ENCODE peak calls at places on chromosome 6, in eight cellular contexts. P is naive B cell; X is aorta; N is amygdala; K is stromal cell of bone marrow; V is HS-5; I is caudate nucleus; D is activated CD4-positive, alpha-beta T cell treated with anti-CD3 and anti-CD28 coated beads, Interleukin-2, amount 50 U/mL, for 1 hour. R is an unnamed sample.
A peak's percentile ranks its signal among the peaks of the same experiment; 100 is the strongest.

GRCh38 chr6:57254055-57254717 is 32.1 kb upstream of the RAB23 start:
- DNase-seq in V (no peak), K (no peak), X (no peak), D (no peak), N (no peak), P (no peak), I (no peak), R (no peak)

GRCh38 chr6:6872924-6873344 is 234.8 kb upstream of the RREB1 start:
- DNase-seq in D (no peak), K (no peak), I (no peak), X (no peak), V (no peak), N (no peak), P (no peak), R (no peak)

GRCh38 chr6:39189915-39190544 is 39.2 kb downstream of the KCNK5 start:
- DNase-seq in N (no peak), I (no peak), V (no peak), P (no peak), X (peak; percentile 63), K (no peak), D (no peak), R (no peak)

GRCh38 chr6:142802124-142802523 is 142.9 kb downstream of the HIVEP2 start:
- DNase-seq in V (peak; percentile 95), N (no peak), I (no peak), X (no peak), D (no peak), P (no peak), K (peak; percentile 91), R (peak; percentile 96)

GRCh38 chr6:74000582-74000981 is 304.6 kb downstream of the CD109 start:
- DNase-seq in N (no peak), P (no peak), X (no peak), D (no peak), K (no peak), I (no peak), V (no peak), R (no peak)

GRCh38 chr6:9482030-9482731 is 932.7 kb downstream of the TFAP2A start:
- DNase-seq in P (no peak), K (peak; percentile 80), D (no peak), V (peak; percentile 87), N (no peak), I (no peak), X (no peak), R (peak; percentile 94)

GRCh38 chr6:5992551-5993225 is 14.0 kb downstream of the NRN1 start:
- DNase-seq in X (no peak), I (no peak), D (no peak), K (no peak), P (no peak), V (no peak), N (no peak), R (no peak)

GRCh38 chr6:141401851-141402250 is 730.9 kb upstream of the GJE1 start:
- DNase-seq in X (no peak), P (no peak), N (no peak), K (no peak), D (no peak), I (no peak), V (no peak), R (no peak)

GRCh38 chr6:154805288-154805911 is 72.2 kb downstream of the SCAF8 start:
- DNase-seq in I (no peak), D (no peak), N (no peak), P (peak; percentile 29), K (peak; percentile 21), X (no peak), V (no peak), R (no peak)

GRCh38 chr6:108837236-108837971 is 10.8 kb upstream of the ARMC2 start:
- DNase-seq in V (no peak), X (no peak), D (no peak), K (no peak), I (no peak), N (no peak), P (peak; percentile 52), R (no peak)

GRCh38 chr6:41536884-41537347 is 9.3 kb upstream of the FOXP4 start:
- DNase-seq in V (no peak), K (no peak), X (no peak), D (no peak), I (no peak), P (no peak), N (no peak), R (no peak)

GRCh38 chr6:126077810-126078791 is 91.8 kb downstream of the TRMT11 start:
- DNase-seq in K (no peak), D (no peak), P (no peak), X (no peak), N (no peak), I (no peak), V (no peak), R (peak; percentile 73)